ENCODE peak calls at places on chromosomes 16 and 17, in five cellular contexts. K is GM12892, Q is SK-N-SH, L is HepG2, B is H1. N is an unnamed sample.

GRCh38 chr16:52293209-52293608 is 253.7 kb downstream of the TOX3 start:
- DNase-seq in K (no peak), Q (no peak), L (no peak), B (no peak), N (no peak)

GRCh38 chr17:68057531-68057952 is 22.0 kb downstream of the KPNA2 start:
- DNase-seq in K (no peak), Q (peak; percentile 24), L (no peak), B (no peak), N (no peak)

GRCh38 chr17:3415610-3416009 is 4.4 kb downstream of the OR3A3 start:
- DNase-seq in K (no peak), Q (no peak), L (no peak), B (no peak), N (no peak)

GRCh38 chr16:57694556-57695377 is at the start of gene DRC7:
- DNase-seq in K (peak; percentile 58), Q (peak; percentile 90), L (peak; percentile 86), B (peak; percentile 19), N (peak; percentile 63)

GRCh38 chr16:30354423-30355143 is 525 bp downstream of the CD2BP2 start:
- DNase-seq in K (no peak), Q (peak; percentile 74), L (no peak), B (no peak), N (no peak)

GRCh38 chr16:7518158-7518557 is 185.5 kb downstream of the RBFOX1 start:
- DNase-seq in K (no peak), Q (no peak), L (no peak), B (no peak), N (no peak)

GRCh38 chr17:55038291-55038690 is 69.7 kb downstream of the STXBP4 start:
- DNase-seq in K (no peak), Q (no peak), L (no peak), B (no peak), N (no peak)

GRCh38 chr17:69967910-69968411 is 107.1 kb upstream of the KCNJ16 start:
- DNase-seq in K (no peak), Q (no peak), L (no peak), B (no peak), N (no peak)

GRCh38 chr17:33084755-33085154 is 93.1 kb downstream of the SPACA3 start:
- DNase-seq in K (no peak), Q (no peak), L (no peak), B (no peak), N (no peak)

GRCh38 chr17:1473841-1474240 is 17.8 kb upstream of the CRK start:
- DNase-seq in K (no peak), Q (no peak), L (no peak), B (no peak), N (no peak)

GRCh38 chr16:22624038-22624656 is 113.5 kb downstream of the NPIPB5 start:
- DNase-seq in K (no peak), Q (peak; percentile 62), L (no peak), B (no peak), N (no peak)

GRCh38 chr17:4130715-4131114 is 12.1 kb downstream of the ZZEF1 start:
- DNase-seq in K (no peak), Q (no peak), L (no peak), B (no peak), N (no peak)

GRCh38 chr17:35748323-35748960 is 4.6 kb downstream of the GAS2L2 start:
- DNase-seq in K (no peak), Q (peak; percentile 54), L (no peak), B (no peak), N (no peak)

GRCh38 chr16:81774348-81774747 is 4.7 kb upstream of the PLCG2 start:
- DNase-seq in K (no peak), Q (no peak), L (no peak), B (no peak), N (no peak)

GRCh38 chr17:50799582-50799981 is 32.3 kb upstream of the ANKRD40CL start:
- DNase-seq in K (no peak), Q (no peak), L (no peak), B (no peak), N (no peak)

GRCh38 chr17:68101992-68102758 is 66.6 kb downstream of the KPNA2 start:
- DNase-seq in K (no peak), Q (peak; percentile 36), L (no peak), B (no peak), N (peak; percentile 19)

GRCh38 chr17:13508916-13509315 is 92.8 kb downstream of the HS3ST3A1 start:
- DNase-seq in K (no peak), Q (no peak), L (no peak), B (no peak), N (no peak)

GRCh38 chr17:13502263-13502662 is 99.5 kb downstream of the HS3ST3A1 start:
- DNase-seq in K (no peak), Q (no peak), L (no peak), B (no peak), N (no peak)

GRCh38 chr17:13500947-13501346 is 100.8 kb downstream of the HS3ST3A1 start:
- DNase-seq in K (no peak), Q (no peak), L (no peak), B (no peak), N (no peak)

GRCh38 chr17:13498184-13498583 is 103.5 kb downstream of the HS3ST3A1 start:
- DNase-seq in K (no peak), Q (no peak), L (no peak), B (no peak), N (no peak)

DNA sequence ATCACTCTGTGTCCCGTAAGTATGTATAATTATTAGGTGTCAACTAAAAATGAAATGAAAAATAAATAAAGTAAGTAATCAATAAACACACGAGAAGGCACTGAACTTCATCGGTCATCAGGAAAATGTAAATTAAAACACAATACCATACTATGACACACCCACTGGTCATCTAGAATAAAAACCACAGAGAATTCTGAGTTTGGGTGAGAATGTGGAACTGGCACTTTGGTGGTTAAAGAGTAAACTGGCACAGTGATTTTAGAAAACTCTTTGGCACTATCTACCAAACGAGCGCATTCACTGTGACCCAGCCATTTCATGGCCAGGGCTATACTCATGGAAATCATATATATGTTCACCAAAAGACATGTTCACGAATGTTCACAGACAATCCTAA is 98.2 kb downstream of the HS3ST3A1 start:
- DNase-seq in K (no peak), Q (no peak), L (no peak), B (no peak), N (no peak)
- TF ChIP-seq TAF1 in K (no peak), Q (no peak), L (no peak), B (no peak), N (no peak)

DNA sequence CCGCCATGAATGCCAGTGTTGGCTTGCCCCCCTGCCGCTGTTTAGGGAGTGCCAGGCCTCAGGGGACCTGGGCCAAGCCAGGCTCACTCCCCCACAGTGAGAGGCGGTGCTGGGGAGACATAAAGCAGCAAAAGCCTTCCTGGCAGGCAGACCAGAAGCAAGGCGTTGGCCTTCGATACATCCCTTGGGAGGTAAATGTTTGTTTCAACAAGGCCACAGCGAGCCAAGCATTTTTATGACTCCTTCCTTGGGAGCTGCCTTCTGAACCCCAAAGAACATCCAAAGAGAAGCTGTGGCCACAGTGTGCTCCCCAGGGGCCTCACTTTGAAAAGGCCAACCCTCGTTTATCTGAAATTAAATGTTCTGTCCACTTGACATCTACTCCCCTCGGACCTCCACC is 119.7 kb upstream of the CIBAR2 start:
- DNase-seq in K (no peak), Q (no peak), L (no peak), B (no peak), N (no peak)
- TF ChIP-seq TAF1 in K (no peak), Q (no peak), L (no peak), B (no peak), N (no peak)

GRCh38 chr17:8474826-8475225 is 39.1 kb downstream of the NDEL1 start:
- DNase-seq in K (no peak), Q (no peak), L (no peak), B (no peak), N (no peak)

GRCh38 chr17:8475227-8475626 is 39.5 kb downstream of the NDEL1 start:
- DNase-seq in K (no peak), Q (no peak), L (no peak), B (no peak), N (no peak)

GRCh38 chr17:8475820-8476219 is 40.1 kb downstream of the NDEL1 start:
- DNase-seq in K (no peak), Q (no peak), L (no peak), B (no peak), N (no peak)

GRCh38 chr17:8472663-8473062 is 37.0 kb downstream of the NDEL1 start:
- DNase-seq in K (no peak), Q (no peak), L (no peak), B (no peak), N (no peak)

GRCh38 chr17:8473451-8474192 is 37.9 kb downstream of the NDEL1 start:
- DNase-seq in K (no peak), Q (no peak), L (no peak), B (no peak), N (no peak)
- TF ChIP-seq TAF1 in K (no peak), Q (no peak), L (no peak), B (no peak), N (no peak)

GRCh38 chr16:75745242-75745641 is 19.0 kb upstream of the CPHXL start:
- DNase-seq in K (no peak), Q (no peak), L (no peak), B (no peak), N (no peak)
- TF ChIP-seq TAF1 in K (no peak), Q (no peak), L (no peak), B (no peak), N (no peak)

DNA sequence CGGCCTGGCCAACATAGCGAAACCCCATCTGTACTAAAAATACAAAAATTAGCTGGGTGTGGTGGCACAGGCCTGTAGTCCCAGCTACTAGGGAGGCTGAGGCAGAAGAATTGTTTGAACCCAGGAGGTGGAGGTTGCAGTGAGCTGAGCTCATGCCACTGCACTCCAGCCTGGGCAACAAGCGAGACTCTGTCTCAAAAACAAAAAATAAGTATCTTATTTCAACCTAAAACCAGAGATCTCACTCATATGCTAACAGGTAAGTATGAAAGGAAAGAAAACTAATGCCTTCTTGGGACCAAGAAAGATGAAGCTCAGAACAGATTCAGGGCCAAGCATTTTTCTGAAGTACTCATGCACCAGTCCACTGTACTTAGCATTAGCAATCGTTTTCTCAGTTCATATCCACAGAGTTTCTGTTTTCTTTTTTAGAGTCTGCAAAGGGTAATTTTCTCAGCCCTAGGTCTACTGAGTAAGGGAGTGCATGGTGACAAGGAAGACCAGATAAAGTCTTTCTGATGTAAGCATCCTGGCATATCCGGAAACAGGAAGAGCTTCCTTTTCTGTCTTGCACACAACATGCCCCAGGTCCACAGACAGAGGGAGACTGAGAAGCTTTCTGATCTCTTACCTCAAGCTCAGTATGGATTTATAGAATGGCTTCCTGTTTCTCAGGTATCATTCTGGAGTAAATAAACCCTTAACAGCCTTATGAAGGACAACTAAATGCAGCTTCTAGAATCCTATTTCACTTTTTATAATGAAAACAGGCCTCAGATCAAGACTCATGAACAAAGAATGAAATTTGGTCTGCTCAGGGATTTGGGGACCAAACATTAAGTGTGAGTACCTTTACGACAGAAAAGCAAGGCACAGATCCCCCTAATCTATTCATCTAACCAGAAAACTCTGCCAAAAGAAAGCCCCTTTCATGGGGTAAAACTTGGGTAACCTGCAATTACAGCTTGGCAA is 38.7 kb upstream of the FOXJ1 start:
- DNase-seq in K (no peak), Q (no peak), L (no peak), B (no peak), N (no peak)
- TF ChIP-seq TAF1 in K (no peak), Q (no peak), L (no peak), B (no peak), N (no peak)

N was measured in GM12891.